ENCODE peak calls at places on chromosomes 12 and 14, in five cellular contexts. R is activated B cell treated with CpG ODN at 0.5 μM for 24 hours, M is GM12864, Q is activated T-cell treated with anti-CD3 and anti-CD28 coated beads for 48 hours, B is right cardiac atrium. N is an unnamed sample.

GRCh38 chr12:129727100-129727499 is 176.7 kb downstream of the TMEM132D start:
- DNase-seq in R (no peak), M (no peak), Q (no peak), B (no peak), N (no peak)

GRCh38 chr14:76995279-76996035 is 33.1 kb downstream of the IRF2BPL start:
- DNase-seq in R (no peak), M (no peak), Q (peak; percentile 18), B (no peak), N (no peak)

GRCh38 chr14:73850940-73851339 is 691 bp upstream of the PTGR2 start:
- DNase-seq in R (no peak), M (no peak), Q (no peak), B (no peak), N (no peak)

GRCh38 chr12:45409966-45410365 is 194.1 kb downstream of the ANO6 start:
- DNase-seq in R (no peak), M (no peak), Q (no peak), B (peak; percentile 32), N (no peak)

GRCh38 chr14:92457018-92457565 is 56.5 kb upstream of the RIN3 start:
- DNase-seq in R (no peak), M (no peak), Q (no peak), B (no peak), N (no peak)

GRCh38 chr14:20684662-20685456 is 499 bp downstream of the RNASE4 start:
- DNase-seq in R (no peak), M (no peak), Q (no peak), B (peak; percentile 39), N (peak; percentile 60)

GRCh38 chr12:29159690-29160089 is 10.6 kb downstream of the FAR2 start:
- DNase-seq in R (no peak), M (no peak), Q (no peak), B (no peak), N (no peak)

GRCh38 chr14:94571950-94572349 is 9.3 kb upstream of the SERPINA5 start:
- DNase-seq in R (no peak), M (no peak), Q (no peak), B (peak; percentile 31), N (peak; percentile 6)

GRCh38 chr12:15435597-15435996 is 113.3 kb downstream of the PTPRO start:
- DNase-seq in R (no peak), M (no peak), Q (no peak), B (no peak), N (no peak)

GRCh38 chr14:24093901-24094838 is at the start of gene PCK2:
- DNase-seq in R (peak; percentile 76), M (peak; percentile 70), Q (peak; percentile 85), B (peak; percentile 95), N (peak; percentile 97)

GRCh38 chr12:46676797-46677520 is 148.8 kb downstream of the SLC38A4 start:
- DNase-seq in R (no peak), M (no peak), Q (no peak), B (no peak), N (no peak)

GRCh38 chr12:68334136-68334535 is 2.0 kb upstream of the MDM1 start:
- DNase-seq in R (no peak), M (no peak), Q (no peak), B (no peak), N (peak; percentile 28)

GRCh38 chr12:59431266-59431665 is 164.6 kb upstream of the SLC16A7 start:
- DNase-seq in R (no peak), M (no peak), Q (no peak), B (no peak), N (no peak)

N was measured in upper lobe of left lung.